ENCODE peak calls at places on chromosomes 7 and 10, in five cellular contexts. One of them, this sample, is unnamed.

GRCh38 chr7:112452102-112452888 is 2.0 kb downstream of the IFRD1 start:
- DNase-seq in choroid plexus epithelial cell: peak; percentile 75
- DNase-seq in cardiac muscle cell: peak; percentile 28
- DNase-seq in fibroblast of mammary gland: peak; percentile 67
- DNase-seq in hepatocyte: peak; percentile 62
- DNase-seq in this sample: peak; percentile 43

GRCh38 chr7:79091661-79092060 is 361.8 kb downstream of the MAGI2 start:
- DNase-seq in choroid plexus epithelial cell: peak; percentile 33
- DNase-seq in cardiac muscle cell: no peak
- DNase-seq in fibroblast of mammary gland: peak; percentile 55
- DNase-seq in hepatocyte: no peak
- DNase-seq in this sample: peak; percentile 21

GRCh38 chr7:25720427-25720826 is 431.6 kb upstream of the NFE2L3 start:
- DNase-seq in choroid plexus epithelial cell: peak; percentile 47
- DNase-seq in cardiac muscle cell: no peak
- DNase-seq in fibroblast of mammary gland: peak; percentile 15
- DNase-seq in hepatocyte: no peak
- DNase-seq in this sample: no peak

GRCh38 chr7:80432166-80432565 is 79.7 kb downstream of the GNAT3 start:
- DNase-seq in choroid plexus epithelial cell: no peak
- DNase-seq in cardiac muscle cell: no peak
- DNase-seq in fibroblast of mammary gland: no peak
- DNase-seq in hepatocyte: no peak
- DNase-seq in this sample: no peak

GRCh38 chr7:116249969-116250553 is 39.7 kb downstream of the TES start:
- DNase-seq in choroid plexus epithelial cell: peak; percentile 85
- DNase-seq in cardiac muscle cell: peak; percentile 23
- DNase-seq in fibroblast of mammary gland: peak; percentile 76
- DNase-seq in hepatocyte: peak; percentile 17
- DNase-seq in this sample: peak; percentile 53

GRCh38 chr10:82037076-82037475 is 162.1 kb downstream of the NRG3 start:
- DNase-seq in choroid plexus epithelial cell: no peak
- DNase-seq in cardiac muscle cell: no peak
- DNase-seq in fibroblast of mammary gland: no peak
- DNase-seq in hepatocyte: no peak
- DNase-seq in this sample: no peak

GRCh38 chr10:132319853-132320669 is 11.9 kb upstream of the LRRC27 start:
- DNase-seq in choroid plexus epithelial cell: peak; percentile 87
- DNase-seq in cardiac muscle cell: no peak
- DNase-seq in fibroblast of mammary gland: peak; percentile 90
- DNase-seq in hepatocyte: peak; percentile 62
- DNase-seq in this sample: peak; percentile 88

GRCh38 chr10:73910401-73910763 is 550 bp upstream of the PLAU start:
- DNase-seq in choroid plexus epithelial cell: no peak
- DNase-seq in cardiac muscle cell: peak; percentile 47
- DNase-seq in fibroblast of mammary gland: no peak
- DNase-seq in hepatocyte: no peak
- DNase-seq in this sample: peak; percentile 39

GRCh38 chr10:125742465-125742864 is 23.0 kb downstream of the EDRF1 start:
- DNase-seq in choroid plexus epithelial cell: peak; percentile 45
- DNase-seq in cardiac muscle cell: no peak
- DNase-seq in fibroblast of mammary gland: peak; percentile 3
- DNase-seq in hepatocyte: no peak
- DNase-seq in this sample: peak; percentile 17
- TF ChIP-seq CTCF in choroid plexus epithelial cell: peak; percentile 43
- TF ChIP-seq CTCF in cardiac muscle cell: no peak
- TF ChIP-seq CTCF in fibroblast of mammary gland: no peak
- TF ChIP-seq CTCF in hepatocyte: no peak
- TF ChIP-seq CTCF in this sample: peak; percentile 19

DNA sequence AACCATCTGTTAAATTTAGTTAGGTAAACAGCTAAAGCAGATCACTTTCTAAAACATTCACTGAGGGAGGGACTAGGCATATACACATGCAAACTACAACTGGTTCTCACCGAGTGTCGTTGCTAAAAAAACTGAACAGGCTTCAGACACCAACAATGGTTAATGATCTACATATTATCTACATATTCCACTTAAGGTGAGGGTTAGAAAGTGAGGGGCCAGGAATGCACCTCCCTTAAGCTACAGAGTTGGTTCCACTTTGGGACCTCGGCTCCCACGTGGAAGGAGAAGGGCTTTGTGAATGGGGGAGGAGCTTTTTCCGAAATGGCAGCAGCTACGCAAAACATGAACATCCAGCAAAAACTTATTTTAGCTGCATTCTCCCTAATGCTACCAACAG is 5.8 kb downstream of the CTBP2 start:
- DNase-seq in choroid plexus epithelial cell: no peak
- DNase-seq in cardiac muscle cell: no peak
- DNase-seq in fibroblast of mammary gland: no peak
- DNase-seq in hepatocyte: no peak
- DNase-seq in this sample: no peak
- H3K4me3 ChIP-seq in choroid plexus epithelial cell: peak overlapping the region; percentile 8
- H3K4me3 ChIP-seq in cardiac muscle cell: no peak overlapping the region
- H3K4me3 ChIP-seq in fibroblast of mammary gland: no peak overlapping the region
- H3K4me3 ChIP-seq in hepatocyte: no peak overlapping the region
- H3K4me3 ChIP-seq in this sample: no peak overlapping the region

GRCh38 chr10:102121739-102122372 is 1.7 kb upstream of the LDB1 start:
- DNase-seq in choroid plexus epithelial cell: peak; percentile 75
- DNase-seq in cardiac muscle cell: peak; percentile 51
- DNase-seq in fibroblast of mammary gland: peak; percentile 25
- DNase-seq in hepatocyte: peak; percentile 63
- DNase-seq in this sample: peak; percentile 33
- TF ChIP-seq CTCF in choroid plexus epithelial cell: peak; percentile 61
- TF ChIP-seq CTCF in cardiac muscle cell: peak; percentile 41
- TF ChIP-seq CTCF in fibroblast of mammary gland: peak; percentile 22
- TF ChIP-seq CTCF in hepatocyte: peak; percentile 35
- TF ChIP-seq CTCF in this sample: peak; percentile 26

DNA sequence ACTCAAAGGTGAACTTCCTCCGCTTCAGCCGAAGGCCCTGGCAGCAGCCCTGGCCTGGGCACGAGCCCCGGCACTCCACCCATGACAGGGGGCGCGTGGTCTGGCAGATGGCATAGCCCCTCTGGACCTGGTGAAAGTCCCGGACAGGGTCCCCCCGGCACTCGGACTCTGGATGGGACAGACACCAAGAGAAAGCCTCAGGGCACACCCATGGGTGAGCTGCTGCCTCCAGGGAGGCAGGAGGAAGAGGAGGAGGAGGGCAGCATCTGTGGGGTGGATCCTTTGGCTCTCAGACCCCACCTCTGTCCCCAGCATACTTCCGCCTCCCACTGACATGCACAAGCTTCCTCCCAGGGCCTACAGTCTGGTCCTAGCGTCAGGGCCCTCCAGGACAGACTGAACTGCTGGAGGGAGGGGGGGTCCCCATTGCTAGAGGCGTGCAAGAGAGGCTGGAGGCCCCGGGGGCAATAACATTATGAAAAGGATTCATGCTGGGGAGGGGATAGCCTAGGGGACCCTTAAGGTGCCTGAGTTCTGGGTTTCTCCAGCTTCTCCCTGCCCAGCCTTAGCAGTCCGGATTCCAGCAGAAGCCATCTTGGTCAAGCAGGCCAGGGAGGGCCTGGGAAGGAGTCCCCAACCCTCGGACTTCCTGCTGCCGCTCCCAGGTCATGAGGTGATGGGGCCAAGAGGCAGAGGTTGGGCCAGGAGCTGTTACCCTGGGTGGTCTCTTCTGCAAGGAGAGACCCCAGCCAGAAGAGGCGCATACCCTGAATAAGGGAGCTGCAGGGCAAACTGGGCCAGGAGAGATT is 169.3 kb downstream of the LCOR start:
- DNase-seq in choroid plexus epithelial cell: no peak
- DNase-seq in cardiac muscle cell: no peak
- DNase-seq in fibroblast of mammary gland: no peak
- DNase-seq in hepatocyte: no peak
- DNase-seq in this sample: no peak
- H3K4me3 ChIP-seq in choroid plexus epithelial cell: no peak overlapping the region
- H3K4me3 ChIP-seq in cardiac muscle cell: no peak overlapping the region
- H3K4me3 ChIP-seq in fibroblast of mammary gland: no peak overlapping the region
- H3K4me3 ChIP-seq in hepatocyte: no peak overlapping the region
- H3K4me3 ChIP-seq in this sample: no peak overlapping the region

DNA sequence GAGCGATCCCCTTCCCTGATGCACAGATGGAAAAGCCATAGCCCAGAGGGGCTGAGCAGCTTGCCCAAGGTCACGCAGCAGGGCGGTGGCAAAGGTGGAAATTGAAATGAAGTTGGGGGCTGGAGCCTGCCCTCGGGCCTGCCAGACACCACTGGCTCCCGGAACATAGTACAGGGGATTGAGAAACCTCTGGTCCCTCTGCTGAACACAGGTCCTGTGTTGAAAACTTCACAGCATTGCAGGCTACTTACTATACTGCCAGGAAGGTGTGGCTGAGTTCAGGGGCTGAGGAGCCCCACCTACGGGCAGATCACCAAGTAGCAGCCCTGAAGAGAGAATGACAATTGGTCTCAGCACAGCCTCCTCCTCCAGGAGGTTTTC is 326.7 kb downstream of the PLXNA4 start:
- DNase-seq in choroid plexus epithelial cell: peak; percentile 18
- DNase-seq in cardiac muscle cell: peak; percentile 58
- DNase-seq in fibroblast of mammary gland: no peak
- DNase-seq in hepatocyte: peak; percentile 54
- DNase-seq in this sample: no peak
- TF ChIP-seq CTCF in choroid plexus epithelial cell: peak; percentile 38
- TF ChIP-seq CTCF in cardiac muscle cell: peak; percentile 18
- TF ChIP-seq CTCF in fibroblast of mammary gland: peak; percentile 3
- TF ChIP-seq CTCF in hepatocyte: peak; percentile 35
- TF ChIP-seq CTCF in this sample: peak; percentile 41

DNA sequence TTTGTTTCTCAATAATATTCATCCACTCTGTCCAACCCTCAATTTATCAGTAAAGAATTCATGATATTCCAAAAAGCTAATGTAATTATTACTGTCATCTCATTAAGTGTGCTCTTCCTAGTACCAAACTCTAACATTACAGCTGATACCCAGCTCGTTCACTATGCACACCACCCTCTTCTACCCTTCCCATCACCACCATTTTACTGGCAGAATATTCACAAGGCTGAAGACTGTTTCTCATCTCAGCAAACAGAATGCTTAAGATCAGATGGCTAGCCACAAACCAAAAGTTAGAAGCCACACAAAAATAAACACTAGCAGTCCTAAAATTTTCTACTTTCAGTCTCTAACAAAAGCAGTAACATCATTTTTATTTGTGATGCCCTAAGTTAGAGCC is 121.5 kb downstream of the SRPK2 start:
- DNase-seq in choroid plexus epithelial cell: peak; percentile 25
- DNase-seq in cardiac muscle cell: no peak
- DNase-seq in fibroblast of mammary gland: no peak
- DNase-seq in hepatocyte: no peak
- DNase-seq in this sample: no peak
- H3K4me3 ChIP-seq in choroid plexus epithelial cell: peak overlapping the region; percentile 1
- H3K4me3 ChIP-seq in cardiac muscle cell: no peak overlapping the region
- H3K4me3 ChIP-seq in fibroblast of mammary gland: no peak overlapping the region
- H3K4me3 ChIP-seq in hepatocyte: no peak overlapping the region
- H3K4me3 ChIP-seq in this sample: no peak overlapping the region

GRCh38 chr7:122257056-122257455 is 47.5 kb downstream of the FEZF1 start:
- DNase-seq in choroid plexus epithelial cell: no peak
- DNase-seq in cardiac muscle cell: no peak
- DNase-seq in fibroblast of mammary gland: no peak
- DNase-seq in hepatocyte: no peak
- DNase-seq in this sample: no peak
- TF ChIP-seq CTCF in choroid plexus epithelial cell: no peak
- TF ChIP-seq CTCF in cardiac muscle cell: no peak
- TF ChIP-seq CTCF in fibroblast of mammary gland: no peak
- TF ChIP-seq CTCF in hepatocyte: no peak
- TF ChIP-seq CTCF in this sample: no peak

GRCh38 chr10:68900427-68901105 is 549 bp upstream of the DDX50 start:
- DNase-seq in choroid plexus epithelial cell: peak; percentile 79
- DNase-seq in cardiac muscle cell: no peak
- DNase-seq in fibroblast of mammary gland: no peak
- DNase-seq in hepatocyte: no peak
- DNase-seq in this sample: no peak

GRCh38 chr10:68902382-68902781 is 1.3 kb downstream of the DDX50 start:
- DNase-seq in choroid plexus epithelial cell: no peak
- DNase-seq in cardiac muscle cell: no peak
- DNase-seq in fibroblast of mammary gland: no peak
- DNase-seq in hepatocyte: no peak
- DNase-seq in this sample: no peak

GRCh38 chr10:68897336-68897741 is 3.8 kb upstream of the DDX50 start:
- DNase-seq in choroid plexus epithelial cell: peak; percentile 90
- DNase-seq in cardiac muscle cell: peak; percentile 76
- DNase-seq in fibroblast of mammary gland: peak; percentile 77
- DNase-seq in hepatocyte: peak; percentile 80
- DNase-seq in this sample: peak; percentile 74

GRCh38 chr10:68901106-68901927 is at the start of gene DDX50:
- DNase-seq in choroid plexus epithelial cell: peak; percentile 100
- DNase-seq in cardiac muscle cell: peak; percentile 100
- DNase-seq in fibroblast of mammary gland: peak; percentile 99
- DNase-seq in hepatocyte: peak; percentile 99
- DNase-seq in this sample: peak; percentile 100

GRCh38 chr10:68899186-68899745 is 1.8 kb upstream of the DDX50 start:
- DNase-seq in choroid plexus epithelial cell: no peak
- DNase-seq in cardiac muscle cell: no peak
- DNase-seq in fibroblast of mammary gland: no peak
- DNase-seq in hepatocyte: no peak
- DNase-seq in this sample: no peak
- H3K4me3 ChIP-seq in choroid plexus epithelial cell: no peak overlapping the region
- H3K4me3 ChIP-seq in cardiac muscle cell: no peak overlapping the region
- H3K4me3 ChIP-seq in fibroblast of mammary gland: no peak overlapping the region
- H3K4me3 ChIP-seq in hepatocyte: no peak overlapping the region
- H3K4me3 ChIP-seq in this sample: no peak overlapping the region